ENCODE peak calls at places on chromosomes 4 and X, in nine cellular contexts. R is body of pancreas, Z is AG04450, V is GM23338, O is RWPE1, J is HCT116, G is psoas muscle, C is left lung, D is tibial artery. F is an unnamed sample.

GRCh38 chr4:88533088-88533790 is 9.7 kb upstream of the PYURF start:
- DNase-seq in J (no peak), V (peak), R (no peak), O (no peak), G (no peak), Z (peak), C (no peak), D (no peak), F (no peak)

GRCh38 chr4:91840359-91840758 is 463.4 kb upstream of the GRID2 start:
- DNase-seq in C (no peak), G (no peak), D (no peak), Z (no peak), O (no peak), V (no peak), J (no peak), R (no peak), F (no peak)

GRCh38 chr4:120057416-120057815 is 9.2 kb downstream of the MAD2L1 start:
- DNase-seq in C (no peak), J (no peak), O (no peak), G (no peak), V (no peak), Z (no peak), D (no peak), R (no peak), F (no peak)

GRCh38 chr4:7532043-7532442 is 97.3 kb upstream of the PSAPL1 start:
- DNase-seq in R (no peak), O (no peak), D (no peak), V (no peak), C (no peak), J (no peak), Z (no peak), G (no peak), F (no peak)

GRCh38 chrX:134246282-134246681 is 9.3 kb downstream of the CCDC160 start:
- DNase-seq in O (no peak), V (peak), J (no peak), C (no peak), R (no peak), D (no peak), Z (no peak), G (no peak), F (no peak)

GRCh38 chr4:1745697-1746096 is 24.4 kb downstream of the TACC3 start:
- DNase-seq in C (no peak), D (no peak), Z (no peak), V (no peak), J (no peak), O (no peak), G (no peak), R (no peak), F (no peak)

GRCh38 chr4:80321776-80322175 is 13.8 kb upstream of the CFAP299 start:
- DNase-seq in G (no peak), C (no peak), J (no peak), R (no peak), V (peak), Z (no peak), D (no peak), O (no peak), F (no peak)

GRCh38 chr4:15563871-15564270 is 91.3 kb downstream of the FBXL5 start:
- DNase-seq in D (no peak), C (no peak), R (no peak), Z (no peak), O (no peak), J (no peak), V (no peak), G (no peak), F (no peak)

GRCh38 chrX:124018031-124018430 is 56.5 kb downstream of the STAG2 start:
- DNase-seq in O (no peak), V (no peak), J (no peak), Z (no peak), C (no peak), G (no peak), D (no peak), R (no peak), F (no peak)

GRCh38 chr4:126738926-126739325 is 893.8 kb upstream of the INTU start:
- DNase-seq in J (no peak), G (no peak), R (no peak), O (peak), C (no peak), D (no peak), V (no peak), Z (no peak), F (no peak)

GRCh38 chr4:186712690-186713089 is 11.0 kb downstream of the FAT1 start:
- DNase-seq in R (no peak), Z (no peak), G (no peak), V (no peak), O (no peak), J (no peak), C (no peak), D (no peak), F (no peak)

GRCh38 chr4:143784567-143784966 is 84.1 kb upstream of the FREM3 start:
- DNase-seq in G (no peak), D (no peak), Z (no peak), V (peak), C (no peak), O (no peak), J (no peak), R (no peak), F (no peak)

GRCh38 chr4:3683077-3683743 is 83.0 kb upstream of the ADRA2C start:
- DNase-seq in V (no peak), R (no peak), C (peak), O (no peak), D (peak), G (no peak), Z (no peak), J (no peak), F (no peak)

GRCh38 chr4:108171541-108172230 is 3.0 kb upstream of the LEF1 start:
- DNase-seq in O (no peak), Z (no peak), V (peak), D (no peak), G (no peak), C (peak), R (no peak), J (no peak), F (no peak)

GRCh38 chr4:8916251-8916913 is 44.7 kb upstream of the HMX1 start:
- DNase-seq in Z (no peak), D (peak), J (no peak), O (no peak), G (no peak), R (peak), C (peak), V (no peak), F (no peak)

GRCh38 chr4:88697113-88697512 is 516 bp downstream of the NAP1L5 start:
- DNase-seq in C (no peak), J (no peak), Z (no peak), V (no peak), G (no peak), R (no peak), D (no peak), O (no peak), F (no peak)

GRCh38 chr4:158825443-158826036 is 56.7 kb downstream of the FNIP2 start:
- DNase-seq in O (no peak), J (no peak), V (no peak), C (no peak), Z (no peak), R (no peak), D (no peak), G (no peak), F (no peak)

GRCh38 chrX:138756234-138756633 is 44.7 kb upstream of the FGF13 start:
- DNase-seq in Z (no peak), D (peak), G (peak), O (peak), V (peak), J (no peak), R (no peak), C (no peak), F (no peak)

GRCh38 chrX:9888953-9889470 is 78.1 kb upstream of the CLDN34 start:
- DNase-seq in O (no peak), J (no peak), R (no peak), V (no peak), Z (no peak), D (no peak), G (no peak), C (no peak), F (no peak)

GRCh38 chr4:83618991-83619390 is 83.1 kb downstream of the GPAT3 start:
- DNase-seq in V (no peak), R (no peak), D (no peak), O (peak), Z (no peak), G (no peak), J (no peak), C (no peak), F (peak)

GRCh38 chrX:19870206-19870605 is 17.2 kb downstream of the SH3KBP1 start:
- DNase-seq in R (no peak), Z (no peak), C (no peak), J (no peak), V (no peak), D (no peak), O (no peak), G (no peak), F (no peak)

GRCh38 chrX:153507484-153508178 is 9.8 kb upstream of the ATP2B3 start:
- DNase-seq in C (peak), Z (peak), R (peak), G (peak), D (peak), V (peak), O (peak), J (peak), F (no peak)

GRCh38 chrX:70494441-70494840 is 49.8 kb downstream of the DLG3 start:
- DNase-seq in D (no peak), O (no peak), R (no peak), J (no peak), Z (no peak), G (no peak), V (no peak), C (no peak), F (no peak)

GRCh38 chr4:73901031-73901430 is 31.8 kb downstream of the CXCL1 start:
- DNase-seq in G (no peak), D (no peak), C (no peak), O (no peak), R (no peak), V (no peak), Z (no peak), J (no peak), F (no peak)

GRCh38 chrX:39808471-39808917 is 289.3 kb downstream of the BCOR start:
- DNase-seq in R (no peak), J (no peak), C (no peak), O (no peak), D (peak), G (no peak), Z (no peak), V (peak), F (no peak)

GRCh38 chrX:38571058-38571457 is 9.7 kb downstream of the TSPAN7 start:
- DNase-seq in G (no peak), R (no peak), V (no peak), Z (no peak), C (no peak), O (peak), D (no peak), J (no peak), F (no peak)

GRCh38 chrX:133698298-133698697 is 283.0 kb upstream of the GPC4 start:
- DNase-seq in C (no peak), G (no peak), D (no peak), V (peak), O (peak), J (no peak), Z (peak), R (no peak), F (no peak)

GRCh38 chr4:141215030-141215429 is 5.7 kb upstream of the ZNF330 start:
- DNase-seq in D (no peak), Z (no peak), G (no peak), C (no peak), R (no peak), J (no peak), V (no peak), O (no peak), F (no peak)

GRCh38 chr4:6928067-6928466 is 18.4 kb downstream of the TBC1D14 start:
- DNase-seq in D (no peak), O (no peak), R (no peak), G (no peak), Z (no peak), J (no peak), C (no peak), V (no peak), F (no peak)

GRCh38 chrX:92247076-92247475 is 467.9 kb downstream of the PCDH11X start:
- DNase-seq in J (no peak), R (no peak), G (no peak), C (no peak), Z (peak), D (no peak), V (no peak), O (peak), F (no peak)

GRCh38 chrX:48003367-48003757 is 427 bp downstream of the ZNF182 start:
- DNase-seq in O (no peak), R (no peak), V (no peak), Z (no peak), D (no peak), C (peak), G (no peak), J (no peak), F (no peak)

GRCh38 chr4:15778742-15779231 is 659 bp downstream of the CD38 start:
- DNase-seq in V (peak), G (peak), C (peak), J (no peak), R (peak), O (no peak), Z (no peak), D (no peak), F (no peak)

GRCh38 chr4:120922390-120923200 is at the start of gene PRDM5:
- DNase-seq in R (peak), D (peak), Z (no peak), O (peak), J (no peak), C (peak), V (peak), G (peak), F (no peak)

GRCh38 chrX:37958493-37959211 is 47.7 kb upstream of the SYTL5 start:
- DNase-seq in V (no peak), D (no peak), Z (no peak), R (no peak), J (no peak), O (no peak), C (no peak), G (no peak), F (no peak)

GRCh38 chrX:16589211-16589610 is 60.7 kb upstream of the S100G start:
- DNase-seq in G (no peak), O (peak), D (no peak), Z (no peak), R (no peak), J (no peak), V (no peak), C (no peak), F (no peak)

GRCh38 chrX:24799565-24799964 is 105.8 kb downstream of the POLA1 start:
- DNase-seq in G (no peak), V (no peak), C (no peak), J (no peak), R (no peak), Z (no peak), O (no peak), D (no peak), F (no peak)

GRCh38 chr4:128850252-128850651 is 40.8 kb downstream of the JADE1 start:
- DNase-seq in G (no peak), R (no peak), O (no peak), Z (no peak), D (no peak), C (no peak), J (no peak), V (no peak), F (no peak)

GRCh38 chr4:128855656-128856055 is 46.2 kb downstream of the JADE1 start:
- DNase-seq in V (no peak), J (no peak), Z (no peak), R (no peak), C (no peak), O (no peak), G (no peak), D (no peak), F (no peak)

GRCh38 chr4:128854433-128854832 is 44.9 kb downstream of the JADE1 start:
- DNase-seq in C (no peak), V (no peak), J (no peak), Z (no peak), R (no peak), O (no peak), G (no peak), D (no peak), F (no peak)

GRCh38 chr4:128856246-128856645 is 46.7 kb downstream of the JADE1 start:
- DNase-seq in V (no peak), J (no peak), R (no peak), Z (no peak), O (no peak), C (no peak), D (no peak), G (no peak), F (no peak)

GRCh38 chr4:128853741-128854140 is 44.2 kb downstream of the JADE1 start:
- DNase-seq in C (no peak), D (no peak), G (no peak), Z (no peak), R (no peak), V (no peak), J (no peak), O (no peak), F (no peak)
- H3K27ac ChIP-seq in C (no peak), D (no peak), G (peak), Z (no peak), R (no peak), V (peak), J (no peak), O (no peak), F (no peak)

GRCh38 chrX:69429339-69430014 is 74.6 kb upstream of the NALF2 start:
- DNase-seq in O (no peak), D (no peak), R (no peak), J (no peak), G (no peak), V (no peak), C (no peak), Z (no peak), F (no peak)

GRCh38 chrX:69424910-69425309 is 79.2 kb upstream of the NALF2 start:
- DNase-seq in J (no peak), R (no peak), Z (no peak), D (no peak), V (no peak), C (no peak), G (no peak), O (no peak), F (no peak)

GRCh38 chrX:69428216-69428615 is 75.9 kb upstream of the NALF2 start:
- DNase-seq in J (no peak), O (no peak), C (no peak), R (no peak), Z (no peak), V (no peak), D (no peak), G (no peak), F (no peak)

GRCh38 chrX:69431417-69431816 is 72.7 kb upstream of the NALF2 start:
- DNase-seq in O (no peak), J (no peak), D (no peak), V (no peak), C (no peak), R (no peak), Z (no peak), G (no peak), F (no peak)

DNA sequence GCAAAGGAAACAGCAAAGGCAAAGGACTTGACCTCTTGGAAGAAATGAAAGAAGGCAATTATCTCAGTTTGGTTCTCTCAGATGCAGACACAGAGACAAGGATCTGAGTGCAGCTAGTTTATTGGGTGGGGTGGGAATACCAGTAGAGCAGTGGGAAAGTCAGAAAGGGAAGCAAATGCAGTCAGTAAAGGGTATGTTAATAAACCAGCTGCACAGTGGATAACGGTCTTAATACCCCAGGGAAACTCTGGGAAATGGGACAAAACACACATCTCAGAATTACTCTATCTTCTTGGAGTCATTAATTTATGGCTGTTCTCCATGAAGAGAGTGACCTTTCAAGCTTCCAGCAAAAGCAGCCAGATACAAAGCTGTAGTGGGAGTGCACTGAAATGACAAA is 73.4 kb upstream of the NALF2 start:
- DNase-seq in C (no peak), O (no peak), D (no peak), Z (no peak), G (no peak), J (no peak), R (no peak), V (no peak), F (no peak)
- H3K27ac ChIP-seq in C (no peak), O (no peak), D (no peak), Z (no peak), G (no peak), J (no peak), R (no peak), V (no peak), F (no peak)

DNA sequence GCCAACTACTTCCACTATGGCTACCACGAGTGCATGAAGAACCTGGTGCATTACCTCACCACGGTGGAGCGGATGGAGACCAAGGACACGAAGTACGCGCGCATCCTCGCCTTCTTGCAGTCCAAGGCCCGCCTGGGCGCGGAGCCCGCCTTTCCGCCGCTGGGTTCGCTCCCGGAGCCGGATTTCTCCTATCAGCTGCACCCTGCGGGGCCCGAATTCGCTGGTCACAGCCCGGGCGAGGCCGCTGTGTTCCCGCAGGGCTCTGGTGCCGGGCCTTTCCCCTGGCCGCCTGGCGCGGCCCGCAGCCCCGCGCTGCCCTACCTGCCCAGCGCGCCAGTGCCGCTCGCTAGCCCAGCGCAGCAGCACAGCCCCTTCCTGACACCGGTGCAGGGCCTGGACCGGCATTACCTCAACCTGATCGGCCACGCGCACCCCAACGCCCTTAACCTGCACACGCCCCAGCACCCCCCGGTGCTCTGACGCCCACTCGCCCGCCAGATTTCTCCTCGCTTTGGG is 2.1 kb downstream of the HELT start:
- DNase-seq in R (no peak), O (no peak), Z (no peak), D (no peak), V (peak), G (no peak), C (no peak), J (no peak), F (no peak)
- H3K27ac ChIP-seq in R (no peak), O (no peak), Z (no peak), D (no peak), V (no peak), G (no peak), C (no peak), J (no peak), F (no peak)

DNA sequence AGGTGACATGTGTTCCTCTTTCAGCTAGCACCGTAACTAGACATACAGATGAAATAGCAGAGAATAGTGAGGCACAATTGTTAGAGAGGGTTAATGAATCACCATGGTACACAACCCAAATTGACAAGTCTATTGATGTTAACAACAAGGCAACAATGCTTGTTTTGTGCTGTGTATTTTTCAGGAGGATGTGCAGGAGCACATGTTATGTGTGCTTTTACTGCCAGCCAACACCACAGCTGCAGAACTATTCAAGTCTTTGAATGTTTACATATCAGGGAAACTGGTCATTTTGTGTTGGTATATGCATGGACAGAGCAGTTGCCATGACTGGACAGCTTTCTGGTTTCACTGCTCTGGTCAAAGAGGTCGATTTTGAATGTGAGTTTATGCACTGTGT is 32.8 kb downstream of the STBD1 start:
- DNase-seq in G (no peak), Z (peak), R (no peak), J (no peak), D (no peak), C (no peak), V (no peak), O (no peak), F (no peak)
- H3K27ac ChIP-seq in G (no peak), Z (no peak), R (no peak), J (no peak), D (no peak), C (no peak), V (no peak), O (no peak), F (no peak)

GRCh38 chrX:136195247-136195646 is 47.9 kb downstream of the FHL1 start:
- DNase-seq in Z (no peak), O (no peak), C (no peak), R (no peak), V (no peak), J (no peak), G (no peak), D (no peak), F (no peak)
- H3K27ac ChIP-seq in Z (no peak), O (no peak), C (no peak), R (no peak), V (no peak), J (no peak), G (peak), D (peak), F (no peak)

DNA sequence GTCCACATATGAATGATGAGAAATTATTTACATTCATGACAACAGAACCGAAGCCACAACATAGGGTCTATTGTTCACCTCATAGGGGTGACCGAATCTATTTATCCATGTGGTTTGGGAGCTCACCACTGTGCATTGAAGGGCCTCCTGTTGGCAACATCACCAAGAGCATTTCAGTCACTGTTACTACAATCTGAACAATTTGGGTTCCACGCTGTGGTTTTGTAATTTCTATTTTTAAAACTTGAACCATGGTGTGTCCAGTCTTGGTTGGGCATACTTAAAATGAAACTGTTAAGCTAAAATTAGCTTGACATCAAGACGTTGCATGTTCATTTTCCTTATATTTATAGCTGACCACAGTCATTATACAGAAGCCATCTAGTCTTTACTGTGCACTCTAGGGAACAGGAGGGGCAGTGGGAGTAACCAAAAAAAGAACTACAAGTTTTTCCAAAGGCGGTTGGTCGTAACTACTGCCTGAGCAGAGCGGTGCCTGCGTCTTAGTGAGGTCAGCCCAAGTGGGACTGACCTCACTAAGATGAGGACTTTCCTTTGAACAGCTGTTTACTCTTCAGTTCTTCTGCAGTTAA is 192.1 kb downstream of the SPRY1 start:
- DNase-seq in R (no peak), G (no peak), C (no peak), D (peak), O (no peak), Z (no peak), V (no peak), J (no peak), F (peak)
- H3K27ac ChIP-seq in R (no peak), G (peak), C (no peak), D (peak), O (no peak), Z (peak), V (no peak), J (peak), F (peak)